ENCODE peak calls at places on chromosomes 11 and 22, in five cellular contexts. J is pancreas, S is prostate gland, W is mammary epithelial cell, D is lower lobe of right lung. Z is an unnamed sample.

GRCh38 chr11:86978756-86979608 is 23.8 kb upstream of the FZD4 start:
- DNase-seq in W (peak), J (no peak), D (no peak), S (no peak), Z (no peak)

GRCh38 chr11:2575611-2576051 is 124.2 kb downstream of the KCNQ1OT1 start:
- DNase-seq in D (peak), S (no peak), J (no peak), W (no peak), Z (no peak)

GRCh38 chr22:36773935-36774334 is 2.0 kb downstream of the IFT27 start:
- DNase-seq in S (no peak), J (no peak), D (no peak), W (peak), Z (no peak)

GRCh38 chr11:74611369-74611861 is 19.0 kb downstream of the POLD3 start:
- DNase-seq in D (no peak), J (no peak), S (no peak), W (peak), Z (peak)

GRCh38 chr11:131412061-131412460 is 41.6 kb downstream of the NTM start:
- DNase-seq in W (no peak), D (no peak), S (no peak), J (no peak), Z (no peak)

GRCh38 chr22:35620624-35621245 is 3.6 kb upstream of the MB start:
- DNase-seq in W (no peak), S (no peak), D (no peak), J (no peak), Z (no peak)

GRCh38 chr11:129605815-129606214 is 209.8 kb upstream of the TMEM45B start:
- DNase-seq in S (no peak), D (no peak), J (no peak), W (no peak), Z (no peak)

GRCh38 chr11:46865340-46865739 is 19.3 kb upstream of the CKAP5 start:
- DNase-seq in W (no peak), J (no peak), S (no peak), D (no peak), Z (peak)

GRCh38 chr22:41939981-41940852 is 6.7 kb downstream of the CENPM start:
- DNase-seq in J (no peak), W (no peak), D (peak), S (peak), Z (no peak)

GRCh38 chr11:74696932-74697687 is 34.1 kb downstream of the CHRDL2 start:
- DNase-seq in W (peak), D (peak), J (peak), S (peak), Z (peak)

GRCh38 chr11:64407630-64408029 is 48.7 kb downstream of the RPS6KA4 start:
- DNase-seq in D (no peak), J (no peak), S (no peak), W (no peak), Z (no peak)

DNA sequence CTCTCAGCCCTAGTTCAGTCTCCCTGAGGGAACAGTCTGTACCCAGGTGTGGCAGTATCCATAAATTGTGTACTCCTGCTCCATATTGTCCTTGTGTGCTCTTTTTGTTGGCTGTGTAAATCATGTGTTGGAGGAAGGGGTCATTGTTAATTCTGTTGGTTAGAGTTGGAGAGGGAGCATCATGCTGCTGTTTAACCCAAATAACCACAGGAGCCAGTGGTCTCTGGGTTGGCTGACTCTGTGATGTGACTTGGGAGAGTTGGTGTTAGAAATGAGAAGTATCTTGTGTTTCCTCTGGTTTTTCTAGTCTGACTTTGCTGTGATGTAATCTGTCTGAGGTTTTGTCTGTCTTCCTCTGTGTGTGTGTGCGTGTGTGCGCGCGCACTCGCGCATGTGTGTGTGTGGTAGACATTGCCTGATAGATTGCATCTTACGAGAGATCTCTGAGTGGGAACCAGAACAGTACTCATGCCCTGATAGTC is 30.5 kb downstream of the CTNND1 start:
- DNase-seq in W (peak), D (peak), J (no peak), S (peak), Z (no peak)
- H3K4me3 ChIP-seq in W (peak), D (peak), J (no peak), S (no peak), Z (no peak)

GRCh38 chr11:95072948-95073347 is 6.2 kb downstream of the SRSF8 start:
- DNase-seq in W (peak), D (no peak), S (no peak), J (no peak), Z (no peak)

GRCh38 chr11:95081010-95081409 is 8.6 kb upstream of the ENDOD1 start:
- DNase-seq in J (no peak), S (no peak), D (no peak), W (no peak), Z (no peak)

GRCh38 chr11:95074806-95075563 is 8.3 kb downstream of the SRSF8 start:
- DNase-seq in W (no peak), S (no peak), D (peak), J (peak), Z (no peak)

GRCh38 chr11:95078526-95078925 is 11.1 kb upstream of the ENDOD1 start:
- DNase-seq in W (no peak), S (no peak), J (no peak), D (no peak), Z (no peak)

GRCh38 chr11:95076416-95076815 is 9.7 kb downstream of the SRSF8 start:
- DNase-seq in S (peak), W (peak), D (no peak), J (peak), Z (peak)
- H3K4me3 ChIP-seq in S (no peak), W (no peak), D (no peak), J (no peak), Z (no peak)

DNA sequence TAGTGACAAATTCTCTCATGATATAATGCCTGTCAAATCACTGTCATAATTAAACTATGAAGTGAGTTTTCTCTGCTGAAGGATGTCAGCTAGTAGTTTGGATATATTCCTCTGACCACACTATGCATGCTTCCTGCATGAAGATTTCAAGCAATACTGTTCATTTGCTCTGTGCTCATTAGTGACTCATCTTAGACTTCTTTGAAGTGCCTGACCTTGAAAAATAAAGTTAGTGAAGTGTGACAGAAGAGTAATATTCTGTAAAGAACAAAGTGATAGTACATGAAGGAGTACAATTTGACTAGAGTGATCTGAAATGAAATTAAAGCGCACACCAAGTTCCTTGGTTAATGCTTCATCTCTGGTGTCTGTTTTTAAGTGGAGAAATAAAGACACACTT is 629.5 kb upstream of the ANO3 start:
- DNase-seq in D (no peak), J (no peak), W (no peak), S (no peak), Z (no peak)
- H3K4me3 ChIP-seq in D (no peak), J (no peak), W (no peak), S (no peak), Z (no peak)

GRCh38 chr11:122177238-122177637 is 61.2 kb upstream of the BLID start:
- DNase-seq in J (no peak), D (no peak), W (no peak), S (no peak), Z (no peak)

GRCh38 chr11:122176651-122177050 is 60.6 kb upstream of the BLID start:
- DNase-seq in S (no peak), J (no peak), W (peak), D (no peak), Z (no peak)

GRCh38 chr11:122173587-122173986 is 57.6 kb upstream of the BLID start:
- DNase-seq in S (no peak), W (no peak), J (no peak), D (no peak), Z (no peak)

GRCh38 chr11:122173074-122173450 is 57.0 kb upstream of the BLID start:
- DNase-seq in D (no peak), J (no peak), S (no peak), W (no peak), Z (no peak)

DNA sequence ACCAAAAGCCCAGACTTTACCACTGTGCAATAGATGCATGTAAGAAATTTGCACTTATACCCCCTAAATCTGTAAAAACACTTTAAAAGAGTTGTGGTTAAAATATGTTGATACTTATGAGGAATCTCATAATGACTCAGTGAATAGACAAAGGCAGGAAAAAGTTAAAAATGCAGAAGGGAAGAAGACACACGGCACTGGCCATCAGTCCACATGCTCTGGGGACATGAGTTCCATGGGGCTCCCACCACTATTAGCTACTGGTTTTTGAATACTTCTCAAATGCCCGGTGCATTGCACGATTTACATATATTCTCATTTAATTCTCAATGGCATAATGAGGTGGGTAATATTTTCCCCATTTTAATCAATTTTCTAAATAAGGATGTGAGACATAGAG is 59.3 kb upstream of the BLID start:
- DNase-seq in S (no peak), W (no peak), J (no peak), D (no peak), Z (no peak)
- H3K4me3 ChIP-seq in S (no peak), W (peak), J (no peak), D (no peak), Z (peak)